ENCODE peak calls at places on chromosomes 16 and 17, in six cellular contexts. W, U, I, T, C and V are unnamed samples.

GRCh38 chr17:7932949-7933348 is 943 bp downstream of the CNTROB start:
- DNase-seq in U (peak), I (no peak), T (peak), W (peak), C (peak), V (no peak)

GRCh38 chr16:14070877-14071575 is at the start of gene MRTFB:
- DNase-seq in C (no peak), U (peak), W (peak), I (peak), T (peak), V (no peak)

GRCh38 chr16:88537864-88538263 is 32.3 kb upstream of the ZC3H18 start:
- DNase-seq in T (no peak), U (peak), C (no peak), W (no peak), I (no peak), V (no peak)

GRCh38 chr16:8430401-8430800 is 159.9 kb downstream of the TMEM114 start:
- DNase-seq in C (no peak), I (no peak), U (no peak), T (no peak), W (no peak), V (no peak)

GRCh38 chr17:386145-386876 is 33.7 kb upstream of the RPH3AL start:
- DNase-seq in C (no peak), W (peak), I (no peak), U (peak), T (peak), V (no peak)

GRCh38 chr17:62751350-62751691 is 56.8 kb downstream of the MARCHF10 start:
- DNase-seq in C (no peak), U (peak), I (no peak), W (no peak), T (no peak), V (no peak)

GRCh38 chr16:53707671-53708070 is 3.7 kb downstream of the FTO start:
- DNase-seq in C (no peak), U (no peak), T (no peak), I (no peak), W (no peak), V (no peak)

GRCh38 chr16:66903544-66904427 is 14.9 kb downstream of the CDH16 start:
- DNase-seq in T (no peak), W (no peak), C (no peak), I (no peak), U (no peak), V (no peak)

GRCh38 chr17:50565559-50566350 is 5.2 kb downstream of the CACNA1G start:
- DNase-seq in W (no peak), C (no peak), U (no peak), I (no peak), T (no peak), V (no peak)

GRCh38 chr17:82871776-82872561 is 32.1 kb upstream of the ZNF750 start:
- DNase-seq in U (no peak), I (no peak), C (no peak), T (no peak), W (no peak), V (no peak)

GRCh38 chr16:57373117-57373947 is 1.0 kb downstream of the CX3CL1 start:
- DNase-seq in U (no peak), W (peak), T (no peak), I (no peak), C (no peak), V (no peak)

GRCh38 chr16:69123894-69124293 is 8.5 kb downstream of the CHTF8 start:
- DNase-seq in W (peak), C (no peak), I (no peak), U (no peak), T (peak), V (no peak)

GRCh38 chr17:16929757-16930520 is 42.0 kb downstream of the TNFRSF13B start:
- DNase-seq in U (no peak), C (peak), I (no peak), W (no peak), T (no peak), V (no peak)

GRCh38 chr17:73850426-73850825 is 206.2 kb upstream of the SDK2 start:
- DNase-seq in C (no peak), U (no peak), T (no peak), I (no peak), W (no peak), V (no peak)

GRCh38 chr17:59423137-59423703 is 91.8 kb downstream of the YPEL2 start:
- DNase-seq in I (no peak), U (no peak), C (no peak), T (no peak), W (peak), V (no peak)

GRCh38 chr16:20774703-20775362 is 11.0 kb downstream of the ACSM3 start:
- DNase-seq in C (no peak), U (peak), W (peak), I (no peak), T (peak), V (no peak)

GRCh38 chr16:14128097-14128496 is 57.0 kb downstream of the MRTFB start:
- DNase-seq in I (no peak), W (no peak), U (no peak), C (no peak), T (no peak), V (no peak)

GRCh38 chr17:76700290-76700626 is 10.5 kb downstream of the MXRA7 start:
- DNase-seq in T (no peak), U (no peak), W (no peak), C (no peak), I (no peak), V (no peak)

GRCh38 chr17:48416971-48417370 is 13.0 kb downstream of the SKAP1 start:
- DNase-seq in T (no peak), U (no peak), W (no peak), C (no peak), I (no peak), V (no peak)

GRCh38 chr16:70295634-70296033 is 3.4 kb upstream of the DDX19B start:
- DNase-seq in T (no peak), U (no peak), W (no peak), I (no peak), C (no peak), V (no peak)

GRCh38 chr17:75773808-75774470 is 8.9 kb upstream of the GALK1 start:
- DNase-seq in C (peak), W (no peak), T (no peak), I (no peak), U (peak), V (no peak)

GRCh38 chr17:37701424-37702020 is 43.3 kb downstream of the HNF1B start:
- DNase-seq in W (no peak), I (no peak), T (peak), C (no peak), U (peak), V (no peak)